ENCODE peak calls at places on chromosomes 12 and 14, in ten cellular contexts. U is A549, Q is right cardiac atrium, L is fibroblast of the aortic adventitia, E is epithelial cell of esophagus, A is heart left ventricle, I is fibroblast of lung, N is cardiac fibroblast, T is tibial artery, H is astrocyte of the spinal cord. P is an unnamed sample.

GRCh38 chr12:6090786-6091185 is 33.7 kb downstream of the VWF start:
- DNase-seq in Q (no peak), U (no peak), E (peak), I (peak), L (peak), T (peak), A (peak), N (peak), H (no peak), P (peak)

GRCh38 chr12:14207946-14208612 is 157.4 kb upstream of the ATF7IP start:
- DNase-seq in H (no peak), I (no peak), T (no peak), N (no peak), U (no peak), L (no peak), E (peak), A (no peak), Q (no peak), P (no peak)

GRCh38 chr14:31945074-31945613 is 132.0 kb upstream of the ARHGAP5 start:
- DNase-seq in A (no peak), H (no peak), Q (no peak), L (no peak), N (no peak), I (no peak), T (no peak), U (no peak), E (peak), P (no peak)

GRCh38 chr14:49417790-49418189 is 168.4 kb downstream of the RPS29 start:
- DNase-seq in H (no peak), Q (no peak), E (no peak), U (no peak), T (no peak), I (no peak), A (no peak), L (no peak), N (no peak), P (no peak)

GRCh38 chr12:100566887-100567637 is 6.4 kb upstream of the GAS2L3 start:
- DNase-seq in T (peak), H (no peak), A (peak), I (peak), U (no peak), E (peak), L (peak), N (peak), Q (no peak), P (no peak)

GRCh38 chr14:99150236-99150635 is 121.8 kb downstream of the BCL11B start:
- DNase-seq in U (no peak), Q (no peak), T (no peak), A (no peak), L (no peak), H (no peak), E (no peak), N (no peak), I (no peak), P (no peak)

GRCh38 chr14:83909507-83909906 is 1620.4 kb upstream of the FLRT2 start:
- DNase-seq in Q (no peak), N (no peak), L (no peak), I (no peak), E (peak), H (no peak), U (no peak), A (no peak), T (no peak), P (no peak)

GRCh38 chr14:56561586-56561985 is 18.0 kb upstream of the TMEM260 start:
- DNase-seq in I (no peak), E (no peak), H (no peak), T (no peak), A (no peak), L (no peak), U (no peak), N (no peak), Q (no peak), P (peak)

GRCh38 chr12:68113644-68114043 is 45.9 kb downstream of the IFNG start:
- DNase-seq in H (no peak), I (no peak), A (no peak), E (peak), T (no peak), L (no peak), Q (no peak), N (no peak), U (no peak), P (no peak)

GRCh38 chr12:110737532-110737931 is 5.2 kb downstream of the PPP1CC start:
- DNase-seq in L (no peak), A (no peak), H (no peak), N (no peak), I (no peak), Q (no peak), T (no peak), E (no peak), U (no peak), P (no peak)
- H3K4me3 ChIP-seq in L (no peak), A (no peak), H (no peak), N (no peak), I (no peak), Q (no peak), T (no peak), E (no peak), U (no peak), P (no peak)

DNA sequence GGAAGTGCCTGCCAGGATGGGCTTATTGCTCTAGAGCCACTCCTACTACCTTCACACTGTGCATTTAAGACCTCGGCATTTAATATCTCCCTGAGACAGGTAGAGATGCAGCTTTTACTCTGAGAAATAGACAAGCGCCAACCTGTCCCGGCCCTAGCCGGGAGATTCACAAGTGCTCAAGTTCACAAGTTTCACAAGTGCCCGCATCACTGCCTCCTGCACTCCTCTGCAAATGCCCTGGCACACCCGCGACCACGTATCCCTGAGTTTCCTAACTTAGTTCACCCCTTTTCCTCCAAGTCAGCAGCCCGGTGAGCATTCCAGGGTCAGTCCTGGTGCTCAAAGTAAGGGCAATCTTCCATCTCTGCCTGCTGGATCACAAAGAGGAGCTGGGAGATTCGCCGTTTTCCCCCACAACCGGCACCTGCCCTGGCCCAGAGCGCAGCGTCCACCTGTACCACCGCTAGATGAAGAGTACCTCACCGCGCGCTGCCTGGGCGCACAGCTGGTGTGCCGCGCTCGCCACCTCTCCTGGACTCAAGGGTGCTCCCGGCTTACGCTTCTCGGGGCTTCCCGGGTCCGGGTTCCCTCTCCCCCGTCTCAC is 5.0 kb upstream of the SLC38A4 start:
- DNase-seq in H (peak), U (no peak), L (no peak), T (no peak), E (peak), I (peak), N (peak), A (peak), Q (no peak), P (no peak)
- H3K4me3 ChIP-seq in H (peak), U (peak), L (peak), T (peak), E (peak), I (peak), N (peak), A (peak), Q (peak), P (no peak)

GRCh38 chr14:53127151-53127550 is 26.0 kb downstream of the DDHD1 start:
- DNase-seq in Q (no peak), T (no peak), H (no peak), U (no peak), I (no peak), L (no peak), A (no peak), E (no peak), N (no peak), P (no peak)
- H3K4me3 ChIP-seq in Q (no peak), T (no peak), H (no peak), U (no peak), I (peak), L (peak), A (peak), E (no peak), N (no peak), P (no peak)

GRCh38 chr12:1533205-1533601 is 61.2 kb downstream of the FBXL14 start:
- DNase-seq in T (no peak), A (no peak), N (peak), L (peak), H (peak), U (no peak), Q (no peak), I (peak), E (no peak), P (no peak)

GRCh38 chr12:1534708-1535107 is 59.7 kb downstream of the FBXL14 start:
- DNase-seq in N (no peak), I (no peak), L (no peak), H (no peak), E (no peak), U (no peak), T (no peak), Q (no peak), A (no peak), P (peak)

GRCh38 chr12:1533602-1534304 is 60.6 kb downstream of the FBXL14 start:
- DNase-seq in I (peak), A (no peak), U (no peak), T (no peak), L (peak), H (peak), Q (no peak), N (no peak), E (no peak), P (peak)

GRCh38 chr12:1539135-1539534 is 55.2 kb downstream of the FBXL14 start:
- DNase-seq in E (no peak), N (no peak), L (no peak), U (no peak), T (no peak), H (no peak), I (no peak), A (no peak), Q (no peak), P (no peak)

DNA sequence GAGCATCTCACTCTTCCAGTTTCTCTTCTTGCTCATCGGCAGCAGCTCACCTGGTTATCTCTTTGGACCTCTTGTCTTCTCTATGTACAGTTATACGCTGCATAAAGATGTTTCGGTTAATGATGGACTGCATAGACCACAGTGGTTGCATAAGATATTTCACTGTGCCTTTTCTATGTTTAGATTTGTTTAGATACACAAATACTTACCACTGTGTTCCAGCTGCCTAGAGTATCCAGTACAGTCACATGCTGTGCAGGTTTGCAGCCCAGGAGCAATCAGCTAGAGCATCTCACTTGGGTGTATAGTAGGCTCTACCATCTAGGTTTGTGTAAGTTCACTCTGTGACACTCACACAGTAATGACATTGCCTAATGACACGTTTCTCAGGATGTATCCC is 57.6 kb downstream of the FBXL14 start:
- DNase-seq in N (no peak), A (no peak), E (no peak), I (no peak), L (no peak), Q (no peak), T (no peak), U (no peak), H (no peak), P (no peak)
- H3K4me3 ChIP-seq in N (no peak), A (no peak), E (no peak), I (no peak), L (no peak), Q (no peak), T (no peak), U (no peak), H (no peak), P (no peak)

GRCh38 chr12:10612110-10612509 is 1.3 kb downstream of the MAGOHB start:
- DNase-seq in Q (no peak), H (no peak), N (no peak), L (no peak), E (peak), T (no peak), I (no peak), A (no peak), U (no peak), P (no peak)
- H3K4me3 ChIP-seq in Q (peak), H (peak), N (no peak), L (peak), E (peak), T (peak), I (peak), A (peak), U (peak), P (peak)

GRCh38 chr12:53097564-53098353 is at the start of gene IGFBP6:
- DNase-seq in N (peak), E (peak), L (peak), A (peak), U (peak), H (peak), T (peak), I (peak), Q (peak), P (peak)
- H3K4me3 ChIP-seq in N (peak), E (peak), L (peak), A (peak), U (peak), H (peak), T (peak), I (peak), Q (peak), P (peak)

GRCh38 chr14:23306412-23307145 is at the start of gene BCL2L2:
- DNase-seq in N (peak), T (peak), I (peak), A (peak), U (peak), L (peak), H (peak), E (peak), Q (peak), P (peak)
- H3K4me3 ChIP-seq in N (peak), T (peak), I (peak), A (peak), U (peak), L (peak), H (peak), E (peak), Q (peak), P (peak)

P was measured in MG63.